ENCODE peak calls at places on chromosome 10, in four cellular contexts. Q is nephron progenitor cell, L is esophagus muscularis mucosa, T is kidney epithelial cell. G is an unnamed sample.

GRCh38 chr10:113020838-113021237 is 70.8 kb downstream of the TCF7L2 start:
- DNase-seq in T (no peak), L (no peak), Q (no peak), G (no peak)

GRCh38 chr10:84008878-84009277 is 130.4 kb upstream of the GHITM start:
- DNase-seq in L (peak; percentile 37), T (no peak), Q (peak; percentile 47), G (no peak)

GRCh38 chr10:6543431-6544005 is 36.6 kb downstream of the PRKCQ start:
- DNase-seq in T (no peak), Q (no peak), L (no peak), G (no peak)

GRCh38 chr10:60246382-60246781 is 143.3 kb downstream of the ANK3 start:
- DNase-seq in Q (no peak), T (no peak), L (no peak), G (no peak)

GRCh38 chr10:48541144-48541795 is 63.6 kb downstream of the ARHGAP22 start:
- DNase-seq in Q (no peak), L (no peak), T (no peak), G (peak; percentile 75)

GRCh38 chr10:92848441-92849233 is at the start of gene EXOC6:
- DNase-seq in T (peak; percentile 34), L (no peak), Q (peak; percentile 75), G (peak; percentile 91)

GRCh38 chr10:95273393-95274312 is 17.1 kb downstream of the PDLIM1 start:
- DNase-seq in Q (no peak), T (no peak), L (peak; percentile 92), G (no peak)

GRCh38 chr10:26460736-26461135 is 22.6 kb downstream of the APBB1IP start:
- DNase-seq in L (no peak), Q (no peak), T (no peak), G (no peak)

GRCh38 chr10:21285742-21286311 is 239.7 kb downstream of the SKIDA1 start:
- DNase-seq in Q (no peak), T (peak; percentile 72), L (no peak), G (no peak)

GRCh38 chr10:117188399-117188798 is 8.9 kb upstream of the KCNK18 start:
- DNase-seq in L (no peak), T (no peak), Q (no peak), G (no peak)

GRCh38 chr10:121910673-121911420 is 17.0 kb downstream of the ATE1 start:
- DNase-seq in L (no peak), T (no peak), Q (no peak), G (no peak)

GRCh38 chr10:110269641-110270318 is 34.9 kb downstream of the SMNDC1 start:
- DNase-seq in L (no peak), T (no peak), Q (no peak), G (no peak)

GRCh38 chr10:56370217-56371113 is 9.4 kb upstream of the ZWINT start:
- DNase-seq in L (no peak), T (no peak), Q (no peak), G (no peak)

GRCh38 chr10:24721254-24722106 is 2.2 kb downstream of the ARHGAP21 start:
- DNase-seq in L (peak; percentile 92), T (no peak), Q (peak; percentile 53), G (no peak)

DNA sequence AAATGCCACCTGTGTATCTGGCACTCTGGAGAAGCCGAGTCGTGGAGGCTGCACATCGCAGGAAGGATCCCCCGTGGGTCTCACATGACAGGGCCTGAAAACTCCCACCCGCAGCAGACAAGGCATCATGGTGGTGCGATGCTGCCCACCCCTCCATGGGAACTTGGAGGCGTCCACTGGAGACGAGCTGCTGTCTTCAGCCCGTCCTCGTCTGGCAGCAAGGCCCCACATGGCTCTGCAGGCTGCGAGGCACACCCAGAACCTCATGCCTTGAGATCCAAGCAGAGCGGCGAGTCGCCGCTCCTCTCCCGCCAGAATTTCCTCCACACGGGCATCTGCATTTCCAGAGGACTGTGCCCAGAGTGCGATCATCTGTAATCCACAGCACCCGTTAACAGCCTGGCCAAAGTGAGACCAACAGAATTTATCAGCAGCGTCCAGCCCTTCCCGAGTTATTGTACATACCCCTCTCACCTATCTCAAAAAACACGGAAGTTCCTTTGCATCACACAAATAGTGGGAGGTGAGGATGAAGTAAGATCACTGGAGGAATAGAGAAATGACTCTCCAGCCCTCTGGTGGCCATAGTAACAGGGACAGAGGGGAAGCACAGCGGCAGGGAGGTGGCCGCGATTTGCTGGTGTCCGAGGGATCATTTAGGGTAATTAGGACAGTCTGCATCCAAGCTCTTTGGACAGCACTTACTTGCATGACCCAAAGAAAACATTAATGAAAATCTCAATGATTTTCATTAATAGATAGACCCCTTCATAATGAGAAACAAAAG is 292.4 kb downstream of the USP6NL start:
- DNase-seq in L (no peak), Q (no peak), T (no peak), G (peak; percentile 80)
- TF ChIP-seq CTCF in L (no peak), Q (no peak), T (no peak), G (no peak)

GRCh38 chr10:35600193-35600592 is 4.9 kb upstream of the GJD4 start:
- DNase-seq in L (no peak), Q (no peak), T (no peak), G (no peak)

GRCh38 chr10:35592421-35592820 is 12.7 kb upstream of the GJD4 start:
- DNase-seq in T (no peak), L (no peak), Q (no peak), G (no peak)

GRCh38 chr10:35595106-35595505 is 10.0 kb upstream of the GJD4 start:
- DNase-seq in Q (no peak), L (no peak), T (no peak), G (no peak)

GRCh38 chr10:35594115-35594849 is 10.9 kb upstream of the GJD4 start:
- DNase-seq in T (no peak), L (no peak), Q (no peak), G (no peak)

DNA sequence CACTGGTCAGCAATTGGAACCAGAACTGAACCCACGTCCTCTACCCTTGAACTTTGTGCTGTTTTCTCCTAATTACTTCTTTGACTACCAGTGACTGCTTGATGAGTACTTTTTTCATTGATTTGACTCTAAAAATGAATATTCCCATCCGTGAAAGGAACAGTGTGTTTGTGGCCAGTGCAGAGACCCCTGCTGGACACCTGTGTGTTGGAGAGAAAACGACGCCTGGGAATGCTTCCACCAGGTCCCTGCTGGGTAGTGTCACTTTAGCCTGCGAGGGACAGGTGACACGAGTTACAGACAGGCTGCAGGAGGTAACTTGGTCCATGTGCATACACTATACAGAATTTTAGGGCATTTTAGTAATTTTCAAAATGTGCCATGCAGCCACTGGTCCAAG is 6.8 kb upstream of the GJD4 start:
- DNase-seq in L (no peak), T (no peak), Q (no peak), G (no peak)
- TF ChIP-seq CTCF in L (no peak), T (peak; percentile 49), Q (peak; percentile 15), G (peak; percentile 55)

DNA sequence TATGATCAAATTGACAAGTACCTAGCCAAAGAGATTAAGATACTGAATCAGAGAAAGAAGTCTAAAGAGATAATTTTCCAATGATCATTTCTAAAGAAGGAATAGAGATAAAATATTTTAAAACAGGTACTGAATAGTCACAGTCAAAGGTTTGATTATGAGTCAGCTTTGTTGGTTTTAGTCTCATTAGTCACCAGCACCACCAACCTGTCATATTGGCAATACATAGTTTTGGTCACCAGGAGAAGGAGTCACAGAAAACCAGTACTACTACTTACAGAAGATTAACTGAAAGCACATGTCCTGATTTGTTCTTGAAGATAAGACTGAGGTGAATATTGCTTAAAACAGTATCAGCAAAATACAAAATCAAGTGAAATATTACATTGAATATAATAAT is 34.6 kb downstream of the ZEB1 start:
- DNase-seq in Q (no peak), L (no peak), T (peak; percentile 52), G (no peak)
- TF ChIP-seq CTCF in Q (no peak), L (no peak), T (peak; percentile 6), G (no peak)

DNA sequence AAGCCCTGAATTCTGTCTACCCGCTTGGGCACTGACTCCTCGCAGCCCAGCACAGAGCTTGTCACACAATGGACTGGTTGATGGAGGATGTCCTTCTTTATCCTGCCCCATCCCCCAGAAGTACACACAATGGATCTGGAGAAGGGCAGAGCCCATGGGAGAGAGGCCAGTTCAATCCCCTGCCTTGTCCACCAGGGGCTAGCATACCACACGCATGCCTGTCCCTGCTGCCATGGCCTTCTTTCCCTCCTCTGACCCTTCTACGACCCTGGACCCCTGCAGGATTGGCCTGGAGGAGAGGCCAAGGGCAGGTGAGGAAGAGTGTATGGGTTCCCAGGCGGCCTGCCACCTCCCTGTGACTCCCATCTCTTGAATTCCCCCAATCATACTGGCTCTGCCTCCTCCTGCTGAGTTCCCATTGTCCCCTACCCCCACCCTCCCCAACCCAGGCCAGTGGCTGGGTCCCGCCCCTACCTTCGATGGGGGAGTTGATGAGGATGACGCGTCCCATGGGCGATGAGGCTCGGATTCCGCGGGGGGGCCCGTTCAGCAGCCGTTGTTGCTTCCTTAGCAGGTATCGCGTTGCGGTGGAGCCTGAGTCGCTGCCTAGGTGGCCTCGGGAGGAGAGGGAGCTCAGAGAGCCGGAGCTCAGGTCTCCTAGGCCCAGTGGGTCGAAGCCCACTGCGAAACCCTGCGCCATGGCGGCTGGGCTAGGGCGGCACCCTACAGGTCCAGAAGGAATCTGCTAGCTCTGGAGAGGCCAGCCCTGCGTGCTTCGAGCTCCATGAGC is 1.2 kb downstream of the PDZD7 start:
- DNase-seq in L (no peak), Q (no peak), T (no peak), G (no peak)
- TF ChIP-seq CTCF in L (no peak), Q (peak; percentile 27), T (peak; percentile 24), G (no peak)

GRCh38 chr10:987906-988666 is at the start of gene GTPBP4:
- DNase-seq in Q (peak; percentile 93), T (peak; percentile 89), L (peak; percentile 100), G (peak; percentile 97)
- TF ChIP-seq CTCF in Q (no peak), T (peak; percentile 19), L (peak; percentile 32), G (peak; percentile 10)

DNA sequence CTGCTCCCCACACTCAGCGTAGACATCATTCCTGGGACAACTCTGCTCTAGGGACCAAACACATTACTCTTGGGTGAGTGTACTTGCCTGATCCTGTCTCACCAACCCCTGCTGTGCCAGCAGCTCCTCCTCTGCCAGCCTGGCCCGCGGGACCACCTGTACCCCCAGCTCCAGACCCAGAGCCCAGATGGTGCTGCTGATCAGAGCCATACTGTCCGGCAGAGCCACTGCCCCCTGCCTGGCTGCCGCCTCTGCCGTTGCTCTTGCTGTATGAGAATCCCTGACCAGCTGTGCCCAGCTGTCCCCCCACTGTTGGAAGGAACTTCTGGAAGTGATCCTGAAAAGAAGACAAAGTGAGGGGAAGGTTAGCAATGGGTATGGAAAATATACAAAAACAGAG is 6.9 kb downstream of the MYOZ1 start:
- DNase-seq in Q (no peak), T (no peak), L (no peak), G (no peak)
- TF ChIP-seq CTCF in Q (no peak), T (no peak), L (no peak), G (no peak)

GRCh38 chr10:51031995-51032394 is 42.3 kb upstream of the PRKG1 start:
- DNase-seq in L (no peak), Q (no peak), T (no peak), G (no peak)
- TF ChIP-seq CTCF in L (no peak), Q (no peak), T (no peak), G (no peak)